ENCODE peak calls at places on chromosome 1, in eight cellular contexts. C is left lung, O is upper lobe of right lung, Y is SK-MEL-5, K is NCI-H774, E is glutamatergic neuron, Q is NCI-H1105, U is posterior vena cava. J is an unnamed sample.

GRCh38 chr1:155071701-155072100 is 6.9 kb upstream of the EFNA3 start:
- DNase-seq in C (peak; percentile 63), O (no peak), Y (no peak), K (no peak), E (peak; percentile 76), Q (no peak), U (no peak), J (no peak)

GRCh38 chr1:182955596-182956588 is 2.9 kb upstream of the SHCBP1L start:
- DNase-seq in C (no peak), O (no peak), Y (no peak), K (no peak), E (no peak), Q (no peak), U (no peak), J (no peak)

GRCh38 chr1:3981261-3981660 is 81.2 kb upstream of the C1orf174 start:
- DNase-seq in C (no peak), O (no peak), Y (no peak), K (no peak), E (no peak), Q (no peak), U (no peak), J (no peak)

GRCh38 chr1:165010418-165011055 is 346.0 kb downstream of the LMX1A start:
- DNase-seq in C (no peak), O (no peak), Y (no peak), K (no peak), E (no peak), Q (no peak), U (no peak), J (no peak)

GRCh38 chr1:232682248-232682647 is 52.3 kb upstream of the SIPA1L2 start:
- DNase-seq in C (no peak), O (no peak), Y (no peak), K (no peak), E (no peak), Q (no peak), U (no peak), J (no peak)

GRCh38 chr1:178310685-178311105 is 186.1 kb downstream of the CLEC20A start:
- DNase-seq in C (no peak), O (no peak), Y (peak; percentile 84), K (peak; percentile 84), E (no peak), Q (peak; percentile 35), U (no peak), J (peak; percentile 59)

GRCh38 chr1:28632560-28632959 is 10.3 kb downstream of the TAF12 start:
- DNase-seq in C (no peak), O (no peak), Y (no peak), K (no peak), E (no peak), Q (no peak), U (no peak), J (no peak)

GRCh38 chr1:161676958-161677689 is 14.2 kb downstream of the FCGR2B start:
- DNase-seq in C (no peak), O (no peak), Y (peak; percentile 70), K (no peak), E (no peak), Q (no peak), U (no peak), J (no peak)

GRCh38 chr1:153565529-153566374 is at the start of gene S100A2:
- DNase-seq in C (peak; percentile 89), O (peak; percentile 83), Y (peak; percentile 54), K (no peak), E (no peak), Q (no peak), U (peak; percentile 89), J (peak; percentile 35)

GRCh38 chr1:154607084-154607747 is 770 bp downstream of the ADAR start:
- DNase-seq in C (no peak), O (no peak), Y (no peak), K (no peak), E (no peak), Q (no peak), U (no peak), J (peak; percentile 44)

GRCh38 chr1:27009601-27010197 is 3.0 kb downstream of the TENT5B start:
- DNase-seq in C (no peak), O (no peak), Y (peak; percentile 59), K (no peak), E (no peak), Q (no peak), U (no peak), J (peak; percentile 61)

GRCh38 chr1:1293258-1293617 is 13.0 kb downstream of the SCNN1D start:
- DNase-seq in C (no peak), O (no peak), Y (no peak), K (no peak), E (no peak), Q (no peak), U (no peak), J (no peak)

GRCh38 chr1:116559304-116559761 is 11.5 kb downstream of the CD58 start:
- DNase-seq in C (no peak), O (no peak), Y (no peak), K (no peak), E (no peak), Q (no peak), U (no peak), J (no peak)

GRCh38 chr1:223001653-223002634 is 141.1 kb downstream of the TLR5 start:
- DNase-seq in C (no peak), O (no peak), Y (peak; percentile 73), K (peak; percentile 6), E (no peak), Q (no peak), U (no peak), J (peak; percentile 18)

GRCh38 chr1:116697892-116698595 is 30.5 kb upstream of the IGSF3 start:
- DNase-seq in C (no peak), O (no peak), Y (no peak), K (no peak), E (no peak), Q (no peak), U (no peak), J (no peak)

GRCh38 chr1:41850029-41850428 is 68.7 kb downstream of the HIVEP3 start:
- DNase-seq in C (no peak), O (no peak), Y (no peak), K (no peak), E (no peak), Q (no peak), U (no peak), J (no peak)

GRCh38 chr1:77271851-77272250 is 10.0 kb upstream of the AK5 start:
- DNase-seq in C (no peak), O (no peak), Y (no peak), K (no peak), E (no peak), Q (no peak), U (no peak), J (no peak)

GRCh38 chr1:202680586-202681352 is 29.5 kb downstream of the SYT2 start:
- DNase-seq in C (no peak), O (no peak), Y (no peak), K (no peak), E (no peak), Q (no peak), U (no peak), J (no peak)

GRCh38 chr1:94658221-94658620 is 116.7 kb upstream of the F3 start:
- DNase-seq in C (no peak), O (no peak), Y (no peak), K (no peak), E (no peak), Q (no peak), U (no peak), J (no peak)

GRCh38 chr1:175757381-175758015 is 14.1 kb upstream of the TNR start:
- DNase-seq in C (no peak), O (no peak), Y (peak; percentile 61), K (no peak), E (peak; percentile 77), Q (peak; percentile 5), U (no peak), J (peak; percentile 30)

GRCh38 chr1:56948403-56949023 is 17.3 kb downstream of the C8B start:
- DNase-seq in C (no peak), O (no peak), Y (no peak), K (no peak), E (no peak), Q (no peak), U (no peak), J (no peak)

GRCh38 chr1:111448918-111449702 is at the start of the genes ATP5PB and WDR77:
- DNase-seq in C (peak; percentile 93), O (peak; percentile 94), Y (peak; percentile 99), K (peak; percentile 98), E (peak; percentile 95), Q (peak; percentile 100), U (peak; percentile 97), J (peak; percentile 82)

GRCh38 chr1:109161836-109162606 is 48.1 kb downstream of the ELAPOR1 start:
- DNase-seq in C (peak; percentile 85), O (peak; percentile 73), Y (peak; percentile 69), K (no peak), E (no peak), Q (no peak), U (no peak), J (peak; percentile 72)